ENCODE peak calls at places on chromosomes 1 and 21, in four cellular contexts. R, E, G and T are unnamed samples.

GRCh38 chr1:94929351-94929814 is 2.5 kb upstream of the CNN3 start:
- DNase-seq in R (no peak), E (no peak), G (no peak), T (no peak)

GRCh38 chr1:117567435-117567834 is 38.4 kb upstream of the TENT5C start:
- DNase-seq in R (no peak), E (no peak), G (no peak), T (no peak)

GRCh38 chr1:46451948-46452930 is 37.4 kb upstream of the DMBX1 start:
- DNase-seq in R (no peak), E (no peak), G (no peak), T (no peak)

GRCh38 chr1:85571830-85572229 is 8.7 kb upstream of the CCN1 start:
- DNase-seq in R (no peak), E (peak; percentile 91), G (no peak), T (no peak)

GRCh38 chr1:25711555-25712298 is 88.3 kb upstream of the SELENON start:
- DNase-seq in R (peak; percentile 45), E (peak; percentile 74), G (no peak), T (peak; percentile 75)

GRCh38 chr1:112718691-112719418 is 3.7 kb upstream of the PPM1J start:
- DNase-seq in R (peak; percentile 86), E (peak; percentile 84), G (peak; percentile 52), T (peak; percentile 85)

GRCh38 chr1:15174615-15174983 is 21.1 kb downstream of the TMEM51 start:
- DNase-seq in R (no peak), E (no peak), G (no peak), T (no peak)

GRCh38 chr1:224563666-224564065 is 52.5 kb upstream of the CNIH3 start:
- DNase-seq in R (no peak), E (no peak), G (peak; percentile 57), T (no peak)

GRCh38 chr1:94871031-94871430 is 50.9 kb downstream of the SLC44A3 start:
- DNase-seq in R (no peak), E (no peak), G (no peak), T (no peak)

GRCh38 chr1:171188388-171189266 is 3.5 kb downstream of the FMO2 start:
- DNase-seq in R (peak; percentile 54), E (peak; percentile 85), G (peak; percentile 54), T (peak; percentile 46)

GRCh38 chr1:42456754-42457089 is 379 bp downstream of the PPCS start:
- DNase-seq in R (peak; percentile 52), E (peak; percentile 50), G (peak; percentile 5), T (peak; percentile 72)

GRCh38 chr1:206930210-206930798 is 8.6 kb upstream of the FCMR start:
- DNase-seq in R (peak; percentile 43), E (no peak), G (no peak), T (peak; percentile 78)

GRCh38 chr1:178959543-178960460 is 65.9 kb upstream of the FAM20B start:
- DNase-seq in R (no peak), E (no peak), G (no peak), T (peak; percentile 16)

GRCh38 chr1:156228501-156228900 is 13.5 kb upstream of the BGLAP start:
- DNase-seq in R (peak; percentile 49), E (no peak), G (no peak), T (no peak)

GRCh38 chr1:205918955-205919746 is 24.1 kb downstream of the SLC26A9 start:
- DNase-seq in R (peak; percentile 96), E (peak; percentile 94), G (peak; percentile 83), T (peak; percentile 84)

GRCh38 chr1:197096137-197096536 is 29.1 kb upstream of the F13B start:
- DNase-seq in R (no peak), E (no peak), G (no peak), T (no peak)

GRCh38 chr1:6025269-6026094 is 20.2 kb upstream of the KCNAB2 start:
- DNase-seq in R (peak; percentile 41), E (no peak), G (no peak), T (peak; percentile 56)

GRCh38 chr1:10494754-10495474 is 20.2 kb downstream of the PEX14 start:
- DNase-seq in R (peak; percentile 82), E (peak; percentile 75), G (peak; percentile 47), T (peak; percentile 89)

GRCh38 chr21:39004776-39005605 is 178.3 kb downstream of the PSMG1 start:
- DNase-seq in R (peak; percentile 83), E (no peak), G (no peak), T (no peak)

GRCh38 chr1:213376862-213377372 is 325.9 kb downstream of the RPS6KC1 start:
- DNase-seq in R (no peak), E (no peak), G (no peak), T (no peak)

GRCh38 chr1:54724771-54725170 is 9.1 kb downstream of the TTC4 start:
- DNase-seq in R (no peak), E (no peak), G (no peak), T (no peak)

GRCh38 chr1:157992813-157993178 is 649 bp upstream of the KIRREL1 start:
- DNase-seq in R (no peak), E (peak; percentile 13), G (no peak), T (no peak)

GRCh38 chr21:15090390-15090789 is 25.6 kb upstream of the NRIP1 start:
- DNase-seq in R (no peak), E (no peak), G (no peak), T (no peak)

GRCh38 chr1:21752186-21752585 is 30.8 kb downstream of the USP48 start:
- DNase-seq in R (no peak), E (no peak), G (no peak), T (no peak)

GRCh38 chr1:207335695-207336363 is 14.4 kb downstream of the CD55 start:
- DNase-seq in R (no peak), E (no peak), G (no peak), T (peak; percentile 25)

GRCh38 chr1:82452096-82452495 is 651.4 kb downstream of the ADGRL2 start:
- DNase-seq in R (no peak), E (no peak), G (no peak), T (no peak)

GRCh38 chr1:23514121-23514679 is 16.8 kb downstream of the E2F2 start:
- DNase-seq in R (no peak), E (no peak), G (no peak), T (no peak)

GRCh38 chr1:23777979-23778814 is at the start of gene PITHD1:
- DNase-seq in R (peak; percentile 84), E (peak; percentile 86), G (peak; percentile 42), T (peak; percentile 87)